ENCODE peak calls at places on chromosomes 1 and 21, in four cellular contexts. A, H, S and T are unnamed samples.
A peak's percentile ranks its signal among the peaks of the same experiment; 100 is the strongest.

GRCh38 chr1:147515046-147515869 is 26.0 kb upstream of the BCL9 start:
- DNase-seq in A (peak; percentile 72), H (peak; percentile 73), S (peak; percentile 72), T (peak; percentile 12)

GRCh38 chr1:7474143-7474490 is 297.0 kb upstream of the VAMP3 start:
- DNase-seq in A (no peak), H (no peak), S (no peak), T (no peak)

GRCh38 chr1:155777541-155777940 is 79.5 kb downstream of the GON4L start:
- DNase-seq in A (no peak), H (no peak), S (no peak), T (no peak)

GRCh38 chr21:41247561-41247968 is 69.0 kb upstream of the FAM3B start:
- DNase-seq in A (no peak), H (peak; percentile 17), S (no peak), T (no peak)

GRCh38 chr1:166920561-166921475 is 44.8 kb upstream of the TADA1 start:
- DNase-seq in A (no peak), H (no peak), S (peak; percentile 15), T (peak; percentile 52)

GRCh38 chr1:177190308-177190970 is 19.7 kb downstream of the BRINP2 start:
- DNase-seq in A (no peak), H (no peak), S (no peak), T (no peak)

GRCh38 chr1:192887426-192887825 is 78.6 kb downstream of the RGS2 start:
- DNase-seq in A (no peak), H (no peak), S (no peak), T (no peak)

GRCh38 chr1:100316622-100317021 is 35.7 kb upstream of the CDC14A start:
- DNase-seq in A (no peak), H (no peak), S (no peak), T (no peak)

GRCh38 chr1:163307479-163308171 is 14.1 kb upstream of the NUF2 start:
- DNase-seq in A (peak; percentile 67), H (no peak), S (no peak), T (no peak)

GRCh38 chr1:151945725-151946365 is 36.5 kb upstream of the THEM4 start:
- DNase-seq in A (peak; percentile 92), H (peak; percentile 97), S (peak; percentile 97), T (peak; percentile 28)

GRCh38 chr1:77037990-77038389 is 170.7 kb downstream of the ST6GALNAC5 start:
- DNase-seq in A (no peak), H (no peak), S (no peak), T (no peak)

GRCh38 chr1:180513531-180513930 is 11.2 kb upstream of the ACBD6 start:
- DNase-seq in A (no peak), H (no peak), S (no peak), T (no peak)

GRCh38 chr1:156146006-156146748 is 7.2 kb upstream of the SEMA4A start:
- DNase-seq in A (peak; percentile 87), H (peak; percentile 86), S (peak; percentile 85), T (no peak)

GRCh38 chr21:26100573-26100972 is 70.0 kb downstream of the APP start:
- DNase-seq in A (no peak), H (no peak), S (no peak), T (no peak)

GRCh38 chr1:71304125-71304524 is 223.3 kb upstream of the ZRANB2 start:
- DNase-seq in A (no peak), H (no peak), S (no peak), T (no peak)

GRCh38 chr1:113811353-113811887 is 856 bp downstream of the RSBN1 start:
- DNase-seq in A (no peak), H (no peak), S (peak; percentile 18), T (peak; percentile 15)

GRCh38 chr21:35861656-35862055 is 198.7 kb downstream of the SETD4 start:
- DNase-seq in A (no peak), H (no peak), S (no peak), T (no peak)

GRCh38 chr21:46219591-46220239 is 8.9 kb downstream of the LSS start:
- DNase-seq in A (no peak), H (no peak), S (no peak), T (no peak)

GRCh38 chr1:181251001-181251712 is 162.7 kb downstream of the IER5 start:
- DNase-seq in A (peak; percentile 9), H (peak; percentile 37), S (peak; percentile 69), T (no peak)

GRCh38 chr1:16351449-16351993 is 759 bp downstream of the FBXO42 start:
- DNase-seq in A (no peak), H (no peak), S (no peak), T (no peak)

GRCh38 chr1:18637962-18638817 is 7.5 kb downstream of the PAX7 start:
- DNase-seq in A (no peak), H (no peak), S (no peak), T (peak; percentile 16)

GRCh38 chr1:30377230-30378022 is 346.0 kb downstream of the MATN1 start:
- DNase-seq in A (no peak), H (no peak), S (no peak), T (no peak)

GRCh38 chr1:228009828-228010775 is 3.3 kb downstream of the WNT3A start:
- DNase-seq in A (no peak), H (no peak), S (no peak), T (no peak)

GRCh38 chr1:219812491-219813221 is 115.7 kb downstream of the SLC30A10 start:
- DNase-seq in A (peak; percentile 39), H (peak; percentile 68), S (peak; percentile 77), T (peak; percentile 53)

GRCh38 chr1:22932803-22933470 is 39.7 kb downstream of the LACTBL1 start:
- DNase-seq in A (no peak), H (no peak), S (no peak), T (no peak)

GRCh38 chr1:32786856-32787255 is 30.3 kb downstream of the YARS1 start:
- DNase-seq in A (no peak), H (no peak), S (peak; percentile 30), T (no peak)
- TF ChIP-seq CTCF in A (peak; percentile 24), H (peak; percentile 22), S (peak; percentile 24), T (peak; percentile 39)

GRCh38 chr1:182404764-182405163 is 4.3 kb upstream of the TEDDM1 start:
- DNase-seq in A (no peak), H (no peak), S (no peak), T (no peak)
- TF ChIP-seq CTCF in A (no peak), H (peak; percentile 31), S (no peak), T (no peak)

DNA sequence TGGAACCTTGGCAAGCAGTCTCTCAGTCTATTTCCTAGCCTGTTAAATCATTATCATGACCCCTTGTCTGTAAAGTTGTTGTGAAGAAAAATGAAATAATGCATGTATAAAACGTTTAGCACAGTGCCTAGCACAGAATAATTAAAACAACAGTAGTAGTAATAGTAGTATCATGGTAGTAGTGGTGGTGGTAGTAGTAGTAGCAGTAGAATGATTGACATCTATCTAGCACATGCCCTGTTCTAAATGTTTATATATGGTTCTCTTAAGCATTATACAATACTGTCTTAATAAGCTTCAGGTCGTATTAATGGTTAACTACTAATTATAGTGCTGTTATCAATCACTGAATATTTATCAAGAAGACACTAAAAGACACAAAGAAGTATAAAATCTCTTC is 46.7 kb downstream of the GPR3 start:
- DNase-seq in A (no peak), H (no peak), S (no peak), T (no peak)
- TF ChIP-seq CTCF in A (no peak), H (no peak), S (no peak), T (no peak)

GRCh38 chr1:60428161-60428560 is 354.6 kb upstream of the C1orf87 start:
- DNase-seq in A (no peak), H (no peak), S (no peak), T (no peak)
- TF ChIP-seq CTCF in A (no peak), H (no peak), S (no peak), T (no peak)

DNA sequence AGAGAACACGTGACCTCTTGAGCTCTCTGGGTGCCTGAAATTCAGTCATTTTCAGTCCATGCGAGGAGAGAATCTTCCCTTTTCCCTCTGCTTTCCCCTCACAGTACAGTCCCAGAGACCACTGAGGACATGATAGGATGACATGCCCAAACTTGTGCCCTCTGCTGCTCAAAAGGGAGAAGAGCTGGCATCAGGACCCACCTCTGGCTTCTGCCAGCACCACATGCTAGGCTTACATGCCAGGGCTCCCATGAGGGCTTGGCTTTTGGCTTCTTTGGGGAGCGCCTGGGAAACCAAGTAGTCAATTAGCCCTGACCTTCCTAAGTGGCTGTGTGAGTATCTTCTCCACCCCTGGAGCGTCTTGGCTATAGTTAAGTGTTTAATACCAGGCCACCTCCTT is 13.8 kb upstream of the KCNQ4 start:
- DNase-seq in A (no peak), H (no peak), S (no peak), T (no peak)
- TF ChIP-seq CTCF in A (peak; percentile 30), H (no peak), S (peak; percentile 15), T (no peak)

GRCh38 chr1:194568610-194569009 is 1382.2 kb upstream of the B3GALT2 start:
- DNase-seq in A (no peak), H (no peak), S (no peak), T (no peak)
- TF ChIP-seq CTCF in A (peak; percentile 7), H (no peak), S (no peak), T (no peak)

GRCh38 chr1:197063212-197063611 is 3.8 kb downstream of the F13B start:
- DNase-seq in A (no peak), H (no peak), S (no peak), T (no peak)

GRCh38 chr1:197065549-197065948 is 1.5 kb downstream of the F13B start:
- DNase-seq in A (no peak), H (no peak), S (no peak), T (no peak)

GRCh38 chr1:197067457-197067818 is 378 bp upstream of the F13B start:
- DNase-seq in A (no peak), H (no peak), S (no peak), T (no peak)

GRCh38 chr1:197066277-197066676 is 783 bp downstream of the F13B start:
- DNase-seq in A (no peak), H (no peak), S (no peak), T (no peak)

DNA sequence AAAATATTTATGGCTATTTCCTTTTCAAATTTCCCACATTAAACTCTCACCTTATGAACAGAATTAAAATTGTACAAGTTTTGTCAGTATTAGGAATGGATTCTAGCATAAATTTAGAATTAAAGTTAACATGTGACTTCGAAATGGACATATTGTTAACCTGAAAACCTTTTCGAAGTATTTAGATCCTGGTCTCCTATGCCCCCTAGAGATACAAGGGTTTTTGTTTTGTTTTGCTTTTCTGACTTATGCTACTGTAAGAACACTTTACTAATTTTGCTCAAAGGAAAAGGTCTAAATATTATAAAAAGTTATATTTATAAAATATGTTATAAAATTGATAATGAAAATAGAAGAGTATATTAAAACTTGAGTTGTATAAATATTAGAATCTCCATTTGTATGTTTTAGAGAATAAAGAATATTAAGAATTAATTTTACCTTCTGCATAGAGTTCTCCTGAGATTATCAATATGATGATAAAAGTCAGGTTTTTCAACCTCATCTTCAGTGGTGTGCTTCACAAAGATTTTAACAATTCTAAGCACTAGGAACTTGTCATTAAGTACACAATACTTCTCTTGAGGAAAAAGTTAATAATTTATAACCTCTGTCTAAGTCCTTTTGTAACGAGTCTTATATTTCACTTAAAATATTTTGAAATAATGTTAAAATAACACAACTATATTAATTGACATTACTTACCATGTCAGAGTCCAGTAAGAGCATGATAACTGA is at the start of gene F13B:
- DNase-seq in A (no peak), H (no peak), S (peak; percentile 19), T (no peak)
- TF ChIP-seq CTCF in A (no peak), H (no peak), S (peak; percentile 23), T (no peak)

GRCh38 chr1:25117233-25117823 is 115.0 kb downstream of the SYF2 start:
- DNase-seq in A (no peak), H (peak; percentile 35), S (peak; percentile 21), T (peak; percentile 16)
- TF ChIP-seq CTCF in A (peak; percentile 22), H (no peak), S (no peak), T (peak; percentile 59)

GRCh38 chr21:45152265-45152746 is 77.9 kb downstream of the ADARB1 start:
- DNase-seq in A (no peak), H (no peak), S (no peak), T (peak; percentile 46)
- TF ChIP-seq CTCF in A (peak; percentile 68), H (no peak), S (no peak), T (no peak)